ENCODE peak calls at places on chromosomes 5 and 9, in eight cellular contexts. B is adipocyte, D is tibial artery, Z is heart right ventricle, G is foreskin fibroblast, V is HCT116, S is fibroblast of villous mesenchyme, K is fibroblast of lung. Q is an unnamed sample.
A peak's percentile ranks its signal among the peaks of the same experiment; 100 is the strongest.

GRCh38 chr5:22079002-22079401 is 774.1 kb downstream of the CDH12 start:
- DNase-seq in B (no peak), D (no peak), Z (no peak), G (no peak), V (no peak), S (no peak), K (no peak), Q (no peak)

GRCh38 chr9:114153761-114154596 is 1.4 kb upstream of the COL27A1 start:
- DNase-seq in B (peak; percentile 67), D (no peak), Z (no peak), G (peak; percentile 52), V (no peak), S (peak; percentile 51), K (peak; percentile 42), Q (no peak)

GRCh38 chr5:111142932-111143331 is 50.8 kb downstream of the WDR36 start:
- DNase-seq in B (no peak), D (no peak), Z (no peak), G (peak; percentile 66), V (no peak), S (no peak), K (peak; percentile 28), Q (no peak)

GRCh38 chr9:80222466-80223169 is 650.9 kb downstream of the TLE4 start:
- DNase-seq in B (no peak), D (no peak), Z (no peak), G (no peak), V (no peak), S (no peak), K (no peak), Q (no peak)

GRCh38 chr9:77848428-77848827 is 183.2 kb downstream of the GNAQ start:
- DNase-seq in B (no peak), D (no peak), Z (no peak), G (no peak), V (no peak), S (no peak), K (peak; percentile 66), Q (peak; percentile 40)

GRCh38 chr5:61652916-61653315 is 320.9 kb downstream of the ZSWIM6 start:
- DNase-seq in B (no peak), D (no peak), Z (no peak), G (no peak), V (no peak), S (no peak), K (no peak), Q (no peak)

GRCh38 chr5:65886387-65886786 is 40.0 kb upstream of the ERBIN start:
- DNase-seq in B (no peak), D (no peak), Z (no peak), G (no peak), V (no peak), S (no peak), K (no peak), Q (no peak)

GRCh38 chr5:138488481-138488945 is 23.2 kb downstream of the EGR1 start:
- DNase-seq in B (peak; percentile 41), D (no peak), Z (no peak), G (peak; percentile 77), V (no peak), S (peak; percentile 38), K (peak; percentile 82), Q (no peak)

GRCh38 chr9:68759981-68760673 is 55.1 kb downstream of the PIP5K1B start:
- DNase-seq in B (no peak), D (no peak), Z (no peak), G (no peak), V (no peak), S (no peak), K (no peak), Q (no peak)

GRCh38 chr5:53256746-53257145 is 147.2 kb upstream of the MOCS2 start:
- DNase-seq in B (peak; percentile 23), D (no peak), Z (peak; percentile 8), G (peak; percentile 60), V (no peak), S (peak; percentile 70), K (peak; percentile 98), Q (peak; percentile 84)

GRCh38 chr9:129567842-129568559 is 52.9 kb downstream of the C9orf50 start:
- DNase-seq in B (peak; percentile 53), D (peak; percentile 48), Z (peak; percentile 23), G (peak; percentile 85), V (peak; percentile 73), S (no peak), K (peak; percentile 79), Q (peak; percentile 65)

GRCh38 chr5:178312900-178313299 is 80.3 kb upstream of the PHYKPL start:
- DNase-seq in B (no peak), D (no peak), Z (peak; percentile 43), G (no peak), V (no peak), S (no peak), K (no peak), Q (no peak)

GRCh38 chr5:145499483-145499882 is 335.7 kb downstream of the PRELID2 start:
- DNase-seq in B (peak; percentile 61), D (no peak), Z (no peak), G (peak; percentile 75), V (no peak), S (peak; percentile 41), K (peak; percentile 29), Q (no peak)

GRCh38 chr9:136432591-136432990 is 7.1 kb downstream of the INPP5E start:
- DNase-seq in B (no peak), D (no peak), Z (no peak), G (no peak), V (no peak), S (no peak), K (no peak), Q (no peak)

GRCh38 chr9:136429683-136430590 is 9.7 kb downstream of the INPP5E start:
- DNase-seq in B (no peak), D (no peak), Z (no peak), G (no peak), V (no peak), S (no peak), K (no peak), Q (no peak)

GRCh38 chr9:136431782-136432350 is 7.8 kb downstream of the INPP5E start:
- DNase-seq in B (no peak), D (no peak), Z (no peak), G (no peak), V (no peak), S (no peak), K (no peak), Q (no peak)

GRCh38 chr9:136429075-136429628 is 10.5 kb downstream of the INPP5E start:
- DNase-seq in B (no peak), D (no peak), Z (no peak), G (no peak), V (no peak), S (no peak), K (no peak), Q (no peak)

GRCh38 chr9:136430591-136431234 is 8.9 kb downstream of the INPP5E start:
- DNase-seq in B (no peak), D (no peak), Z (no peak), G (no peak), V (no peak), S (no peak), K (no peak), Q (no peak)
- H3K4me3 ChIP-seq in B (no peak overlapping the region), D (no peak overlapping the region), Z (no peak overlapping the region), G (no peak overlapping the region), V (no peak overlapping the region), S (no peak overlapping the region), K (no peak overlapping the region), Q (no peak overlapping the region)

GRCh38 chr9:137169764-137170460 is at the start of gene LRRC26:
- DNase-seq in B (no peak), D (no peak), Z (no peak), G (no peak), V (no peak), S (no peak), K (no peak), Q (no peak)
- H3K4me3 ChIP-seq in B (peak within 1 kb of the TSS; percentile 27), D (peak within 1 kb of the TSS; percentile 46), Z (peak within 1 kb of the TSS; percentile 32), G (no peak within 1 kb of the TSS), V (peak within 1 kb of the TSS; percentile 60), S (peak within 1 kb of the TSS; percentile 23), K (no peak within 1 kb of the TSS), Q (no peak within 1 kb of the TSS)

GRCh38 chr5:10249948-10250803 is at the start of gene CCT5:
- DNase-seq in B (peak; percentile 99), D (peak; percentile 92), Z (peak; percentile 95), G (peak; percentile 98), V (peak; percentile 98), S (peak; percentile 100), K (peak; percentile 99), Q (peak; percentile 99)

GRCh38 chr5:10254686-10255085 is 4.6 kb downstream of the CCT5 start:
- DNase-seq in B (no peak), D (no peak), Z (no peak), G (no peak), V (no peak), S (no peak), K (no peak), Q (no peak)

GRCh38 chr5:10251409-10251808 is 1.3 kb downstream of the CCT5 start:
- DNase-seq in B (no peak), D (no peak), Z (no peak), G (no peak), V (no peak), S (no peak), K (no peak), Q (no peak)

GRCh38 chr5:10250804-10251276 is 760 bp downstream of the CCT5 start:
- DNase-seq in B (peak; percentile 46), D (no peak), Z (no peak), G (peak; percentile 57), V (no peak), S (peak; percentile 27), K (peak; percentile 39), Q (peak; percentile 29)

GRCh38 chr5:10253390-10253789 is 3.3 kb downstream of the CCT5 start:
- DNase-seq in B (no peak), D (no peak), Z (no peak), G (no peak), V (no peak), S (no peak), K (no peak), Q (no peak)
- H3K4me3 ChIP-seq in B (no peak overlapping the region), D (no peak overlapping the region), Z (no peak overlapping the region), G (no peak overlapping the region), V (no peak overlapping the region), S (no peak overlapping the region), K (no peak overlapping the region), Q (no peak overlapping the region)

GRCh38 chr9:123107639-123108285 is 74.3 kb downstream of the GPR21 start:
- DNase-seq in B (no peak), D (no peak), Z (no peak), G (no peak), V (no peak), S (no peak), K (no peak), Q (no peak)

GRCh38 chr9:123108976-123109375 is 75.5 kb downstream of the GPR21 start:
- DNase-seq in B (no peak), D (no peak), Z (no peak), G (no peak), V (no peak), S (no peak), K (no peak), Q (no peak)

GRCh38 chr9:123104807-123105206 is 71.3 kb downstream of the GPR21 start:
- DNase-seq in B (no peak), D (no peak), Z (no peak), G (no peak), V (no peak), S (no peak), K (no peak), Q (no peak)

GRCh38 chr9:123102380-123103113 is 69.1 kb downstream of the GPR21 start:
- DNase-seq in B (peak; percentile 56), D (no peak), Z (no peak), G (no peak), V (no peak), S (no peak), K (peak; percentile 17), Q (no peak)

DNA sequence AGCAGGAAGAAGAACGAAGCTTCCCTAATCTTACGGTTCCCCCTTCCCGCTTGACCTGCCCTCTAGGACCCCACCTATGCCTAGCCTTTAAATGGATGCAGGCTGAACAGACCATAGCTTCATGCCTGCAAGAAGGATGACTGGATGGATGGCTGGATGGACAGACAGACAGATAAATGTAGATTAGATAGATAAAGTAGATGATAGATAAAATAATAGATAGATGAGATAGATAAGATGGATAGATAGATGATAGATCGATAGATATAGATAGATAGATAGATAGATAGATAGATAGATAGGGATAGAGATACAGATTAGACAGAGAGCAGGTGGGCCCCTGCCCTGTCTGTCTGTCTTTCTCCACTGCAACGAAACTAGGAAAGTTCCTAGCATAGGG is 72.0 kb downstream of the GPR21 start:
- DNase-seq in B (no peak), D (no peak), Z (no peak), G (no peak), V (no peak), S (no peak), K (no peak), Q (no peak)
- H3K4me3 ChIP-seq in B (no peak overlapping the region), D (no peak overlapping the region), Z (no peak overlapping the region), G (no peak overlapping the region), V (no peak overlapping the region), S (no peak overlapping the region), K (no peak overlapping the region), Q (no peak overlapping the region)